ENCODE peak calls at places on chromosomes 2 and 18, in nine cellular contexts. S is fibroblast of mammary gland, A is SJSA1, O is epithelial cell of proximal tubule, K is A549, E is heart left ventricle, M is fibroblast of pulmonary artery, G is left lung, L is SK-N-SH. P is an unnamed sample.

GRCh38 chr2:98295275-98295674 is 51.0 kb upstream of the CNGA3 start:
- DNase-seq in S (no peak), A (no peak), O (no peak), K (no peak), E (no peak), M (no peak), G (no peak), L (no peak), P (no peak)

GRCh38 chr2:239021651-239022436 is 174.0 kb downstream of the TWIST2 start:
- DNase-seq in S (no peak), A (no peak), O (no peak), K (no peak), E (no peak), M (no peak), G (no peak), L (no peak), P (no peak)

GRCh38 chr2:145849466-145849865 is 1329.5 kb upstream of the ZEB2 start:
- DNase-seq in S (no peak), A (no peak), O (no peak), K (no peak), E (no peak), M (no peak), G (no peak), L (no peak), P (no peak)

GRCh38 chr2:1781291-1782080 is 37.2 kb upstream of the PXDN start:
- DNase-seq in S (no peak), A (peak; percentile 74), O (no peak), K (no peak), E (no peak), M (no peak), G (no peak), L (no peak), P (no peak)

GRCh38 chr2:1521878-1522495 is 108.7 kb downstream of the TPO start:
- DNase-seq in S (no peak), A (no peak), O (no peak), K (no peak), E (no peak), M (no peak), G (no peak), L (no peak), P (no peak)

GRCh38 chr18:63298393-63299015 is 21.1 kb downstream of the BCL2 start:
- DNase-seq in S (no peak), A (no peak), O (no peak), K (no peak), E (no peak), M (no peak), G (no peak), L (no peak), P (no peak)

GRCh38 chr18:37219257-37219656 is 346.3 kb downstream of the CELF4 start:
- DNase-seq in S (no peak), A (no peak), O (no peak), K (no peak), E (no peak), M (no peak), G (no peak), L (no peak), P (no peak)

GRCh38 chr2:226426292-226426736 is 373.3 kb downstream of the IRS1 start:
- DNase-seq in S (peak; percentile 95), A (peak; percentile 67), O (peak; percentile 56), K (peak; percentile 65), E (no peak), M (peak; percentile 91), G (no peak), L (no peak), P (no peak)

GRCh38 chr2:160687629-160688028 is 194.0 kb upstream of the RBMS1 start:
- DNase-seq in S (no peak), A (no peak), O (no peak), K (no peak), E (no peak), M (no peak), G (no peak), L (no peak), P (no peak)

GRCh38 chr2:202032841-202033316 is 776 bp upstream of the FZD7 start:
- DNase-seq in S (peak; percentile 49), A (peak; percentile 73), O (no peak), K (peak; percentile 40), E (peak; percentile 44), M (no peak), G (peak; percentile 88), L (no peak), P (peak; percentile 74)

GRCh38 chr2:144331652-144332355 is 188.1 kb downstream of the ZEB2 start:
- DNase-seq in S (no peak), A (peak; percentile 88), O (no peak), K (no peak), E (peak; percentile 77), M (no peak), G (no peak), L (peak; percentile 94), P (peak; percentile 81)

GRCh38 chr2:230758566-230759480 is 46.2 kb downstream of the CAB39 start:
- DNase-seq in S (peak; percentile 91), A (peak; percentile 83), O (peak; percentile 51), K (no peak), E (no peak), M (peak; percentile 93), G (no peak), L (no peak), P (no peak)

GRCh38 chr2:59761966-59762365 is 791.5 kb downstream of the BCL11A start:
- DNase-seq in S (no peak), A (no peak), O (no peak), K (no peak), E (no peak), M (no peak), G (no peak), L (no peak), P (no peak)

GRCh38 chr2:12701786-12702660 is 14.7 kb upstream of the TRIB2 start:
- DNase-seq in S (peak; percentile 83), A (peak; percentile 61), O (no peak), K (no peak), E (no peak), M (peak; percentile 42), G (no peak), L (no peak), P (no peak)

GRCh38 chr2:55159037-55159651 is 72.9 kb downstream of the CLHC1 start:
- DNase-seq in S (no peak), A (no peak), O (no peak), K (no peak), E (peak; percentile 79), M (no peak), G (no peak), L (no peak), P (peak; percentile 60)

GRCh38 chr18:61896767-61897166 is 4.0 kb upstream of the RNF152 start:
- DNase-seq in S (peak; percentile 76), A (peak; percentile 28), O (peak; percentile 52), K (no peak), E (peak; percentile 32), M (peak; percentile 41), G (no peak), L (peak; percentile 65), P (no peak)

GRCh38 chr2:241179894-241180293 is 8.6 kb upstream of the ANO7 start:
- DNase-seq in S (peak; percentile 31), A (no peak), O (no peak), K (no peak), E (no peak), M (peak; percentile 30), G (no peak), L (no peak), P (no peak)

GRCh38 chr2:113068706-113069485 is 1.1 kb downstream of the IL1F10 start:
- DNase-seq in S (no peak), A (no peak), O (no peak), K (no peak), E (no peak), M (no peak), G (no peak), L (no peak), P (no peak)

GRCh38 chr18:34789768-34790344 is 79.8 kb downstream of the DTNA start:
- DNase-seq in S (peak; percentile 37), A (no peak), O (no peak), K (no peak), E (no peak), M (no peak), G (no peak), L (no peak), P (no peak)

GRCh38 chr18:63511285-63511684 is 30.9 kb upstream of the SERPINB12 start:
- DNase-seq in S (peak; percentile 64), A (no peak), O (no peak), K (peak; percentile 68), E (no peak), M (peak; percentile 63), G (no peak), L (peak; percentile 23), P (no peak)

GRCh38 chr2:15031745-15032240 is 399.3 kb downstream of the LRATD1 start:
- DNase-seq in S (no peak), A (no peak), O (no peak), K (peak; percentile 28), E (no peak), M (no peak), G (no peak), L (no peak), P (no peak)

GRCh38 chr2:4693266-4693665 is 989.9 kb downstream of the DCDC2C start:
- DNase-seq in S (no peak), A (no peak), O (no peak), K (no peak), E (no peak), M (peak; percentile 4), G (no peak), L (no peak), P (no peak)
- H3K4me3 ChIP-seq in S (no peak overlapping the region), A (no peak overlapping the region), O (no peak overlapping the region), K (no peak overlapping the region), E (no peak overlapping the region), M (no peak overlapping the region), G (no peak overlapping the region), L (no peak overlapping the region), P (no peak overlapping the region)

DNA sequence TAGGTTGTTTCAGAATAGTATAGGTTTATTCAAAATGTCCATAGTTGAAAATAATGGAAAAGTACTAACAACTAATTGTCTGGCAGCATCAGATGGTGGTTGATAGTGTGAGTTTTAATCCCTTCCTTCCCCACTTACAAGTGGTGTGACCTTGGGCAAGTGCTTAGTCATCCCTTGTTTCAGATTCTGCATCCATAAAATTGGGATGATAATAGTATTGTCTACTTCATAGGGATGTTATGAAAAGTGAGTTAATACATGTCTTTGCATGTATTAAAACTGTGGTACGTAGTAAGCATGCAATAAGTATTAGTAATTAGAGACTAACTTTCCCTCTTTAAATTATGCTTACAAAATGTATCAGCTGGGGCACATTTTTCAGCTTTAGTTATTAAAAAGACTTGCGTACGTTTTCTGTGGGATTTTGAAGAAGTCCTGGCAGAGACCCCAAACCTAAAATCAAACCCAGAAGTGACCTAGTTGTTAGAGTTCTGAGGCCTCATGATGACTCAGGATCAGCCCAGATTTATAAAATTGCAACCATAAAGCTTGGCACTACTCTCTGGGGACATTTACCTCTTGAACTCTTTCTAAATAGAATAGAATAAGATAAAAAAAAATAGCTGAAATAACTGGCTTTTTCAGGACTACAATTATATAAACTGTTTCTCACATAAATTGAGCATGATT is 8.6 kb downstream of the ITGA4 start:
- DNase-seq in S (peak; percentile 94), A (no peak), O (no peak), K (no peak), E (no peak), M (peak; percentile 45), G (no peak), L (no peak), P (no peak)
- H3K4me3 ChIP-seq in S (no peak overlapping the region), A (no peak overlapping the region), O (no peak overlapping the region), K (no peak overlapping the region), E (no peak overlapping the region), M (no peak overlapping the region), G (no peak overlapping the region), L (no peak overlapping the region), P (no peak overlapping the region)

GRCh38 chr2:207926133-207927076 is 98.9 kb downstream of the PLEKHM3 start:
- DNase-seq in S (peak; percentile 83), A (no peak), O (no peak), K (no peak), E (no peak), M (peak; percentile 87), G (no peak), L (no peak), P (no peak)
- H3K4me3 ChIP-seq in S (no peak overlapping the region), A (no peak overlapping the region), O (no peak overlapping the region), K (no peak overlapping the region), E (no peak overlapping the region), M (no peak overlapping the region), G (no peak overlapping the region), L (no peak overlapping the region), P (no peak overlapping the region)

GRCh38 chr2:20421988-20422678 is 24.7 kb upstream of the RHOB start:
- DNase-seq in S (peak; percentile 97), A (peak; percentile 35), O (no peak), K (no peak), E (peak; percentile 87), M (peak; percentile 91), G (peak; percentile 92), L (no peak), P (peak; percentile 95)
- H3K4me3 ChIP-seq in S (no peak overlapping the region), A (no peak overlapping the region), O (no peak overlapping the region), K (no peak overlapping the region), E (no peak overlapping the region), M (no peak overlapping the region), G (no peak overlapping the region), L (no peak overlapping the region), P (no peak overlapping the region)